ENCODE peak calls at places on chromosome 9, in six cellular contexts. One of them, this sample, is unnamed.

GRCh38 chr9:101468116-101468515 is 32.5 kb upstream of the ALDOB start:
- DNase-seq in GM12878: no peak
- DNase-seq in transverse colon: no peak
- DNase-seq in CD4-positive, CD25-positive, alpha-beta regulatory T cell: no peak
- DNase-seq in breast epithelium: no peak
- DNase-seq in brain microvascular endothelial cell: no peak
- DNase-seq in this sample: no peak

GRCh38 chr9:70105142-70105541 is 61.5 kb downstream of the MAMDC2 start:
- DNase-seq in brain microvascular endothelial cell: no peak
- DNase-seq in CD4-positive, CD25-positive, alpha-beta regulatory T cell: no peak
- DNase-seq in GM12878: no peak
- DNase-seq in transverse colon: no peak
- DNase-seq in breast epithelium: no peak
- DNase-seq in this sample: no peak

GRCh38 chr9:80553986-80554715 is 982.4 kb downstream of the TLE4 start:
- DNase-seq in breast epithelium: no peak
- DNase-seq in GM12878: no peak
- DNase-seq in transverse colon: no peak
- DNase-seq in CD4-positive, CD25-positive, alpha-beta regulatory T cell: no peak
- DNase-seq in brain microvascular endothelial cell: no peak
- DNase-seq in this sample: no peak

GRCh38 chr9:129888085-129888808 is 53.0 kb downstream of the USP20 start:
- DNase-seq in breast epithelium: no peak
- DNase-seq in CD4-positive, CD25-positive, alpha-beta regulatory T cell: peak; percentile 99
- DNase-seq in transverse colon: peak; percentile 84
- DNase-seq in GM12878: peak; percentile 100
- DNase-seq in brain microvascular endothelial cell: no peak
- DNase-seq in this sample: peak; percentile 54

GRCh38 chr9:106733828-106734227 is 129.1 kb upstream of the ZNF462 start:
- DNase-seq in transverse colon: no peak
- DNase-seq in GM12878: no peak
- DNase-seq in CD4-positive, CD25-positive, alpha-beta regulatory T cell: no peak
- DNase-seq in breast epithelium: no peak
- DNase-seq in brain microvascular endothelial cell: no peak
- DNase-seq in this sample: no peak

GRCh38 chr9:36780186-36780585 is 207.5 kb downstream of the MELK start:
- DNase-seq in GM12878: no peak
- DNase-seq in breast epithelium: no peak
- DNase-seq in transverse colon: no peak
- DNase-seq in brain microvascular endothelial cell: no peak
- DNase-seq in CD4-positive, CD25-positive, alpha-beta regulatory T cell: no peak
- DNase-seq in this sample: no peak

GRCh38 chr9:19967567-19968459 is 179.0 kb upstream of the SLC24A2 start:
- DNase-seq in transverse colon: no peak
- DNase-seq in CD4-positive, CD25-positive, alpha-beta regulatory T cell: peak; percentile 47
- DNase-seq in brain microvascular endothelial cell: no peak
- DNase-seq in breast epithelium: no peak
- DNase-seq in GM12878: no peak
- DNase-seq in this sample: no peak

GRCh38 chr9:18438300-18438925 is 35.5 kb upstream of the ADAMTSL1 start:
- DNase-seq in transverse colon: no peak
- DNase-seq in brain microvascular endothelial cell: peak; percentile 50
- DNase-seq in GM12878: no peak
- DNase-seq in breast epithelium: peak; percentile 51
- DNase-seq in CD4-positive, CD25-positive, alpha-beta regulatory T cell: no peak
- DNase-seq in this sample: no peak

GRCh38 chr9:130166399-130166798 is 5.8 kb upstream of the NCS1 start:
- DNase-seq in transverse colon: no peak
- DNase-seq in GM12878: no peak
- DNase-seq in CD4-positive, CD25-positive, alpha-beta regulatory T cell: no peak
- DNase-seq in brain microvascular endothelial cell: no peak
- DNase-seq in breast epithelium: no peak
- DNase-seq in this sample: no peak

GRCh38 chr9:13049223-13049622 is 230.3 kb downstream of the MPDZ start:
- DNase-seq in breast epithelium: no peak
- DNase-seq in GM12878: no peak
- DNase-seq in transverse colon: no peak
- DNase-seq in CD4-positive, CD25-positive, alpha-beta regulatory T cell: no peak
- DNase-seq in brain microvascular endothelial cell: no peak
- DNase-seq in this sample: no peak

GRCh38 chr9:33620738-33621439 is 96.8 kb downstream of the ANKRD18B start:
- DNase-seq in breast epithelium: no peak
- DNase-seq in GM12878: no peak
- DNase-seq in transverse colon: no peak
- DNase-seq in CD4-positive, CD25-positive, alpha-beta regulatory T cell: no peak
- DNase-seq in brain microvascular endothelial cell: peak; percentile 22
- DNase-seq in this sample: no peak

GRCh38 chr9:38390442-38390841 is 2.1 kb upstream of the ALDH1B1 start:
- DNase-seq in CD4-positive, CD25-positive, alpha-beta regulatory T cell: no peak
- DNase-seq in transverse colon: no peak
- DNase-seq in brain microvascular endothelial cell: no peak
- DNase-seq in GM12878: no peak
- DNase-seq in breast epithelium: no peak
- DNase-seq in this sample: no peak

GRCh38 chr9:107786561-107786960 is 297.0 kb upstream of the KLF4 start:
- DNase-seq in breast epithelium: no peak
- DNase-seq in brain microvascular endothelial cell: no peak
- DNase-seq in transverse colon: no peak
- DNase-seq in CD4-positive, CD25-positive, alpha-beta regulatory T cell: no peak
- DNase-seq in GM12878: no peak
- DNase-seq in this sample: no peak

GRCh38 chr9:75482566-75482965 is 394.3 kb downstream of the OSTF1 start:
- DNase-seq in brain microvascular endothelial cell: peak; percentile 1
- DNase-seq in breast epithelium: no peak
- DNase-seq in CD4-positive, CD25-positive, alpha-beta regulatory T cell: no peak
- DNase-seq in transverse colon: no peak
- DNase-seq in GM12878: no peak
- DNase-seq in this sample: no peak

GRCh38 chr9:131348631-131349521 is 45.0 kb upstream of the PRRC2B start:
- DNase-seq in breast epithelium: no peak
- DNase-seq in GM12878: no peak
- DNase-seq in CD4-positive, CD25-positive, alpha-beta regulatory T cell: no peak
- DNase-seq in transverse colon: no peak
- DNase-seq in brain microvascular endothelial cell: no peak
- DNase-seq in this sample: no peak

GRCh38 chr9:80285325-80285724 is 713.6 kb downstream of the TLE4 start:
- DNase-seq in brain microvascular endothelial cell: peak; percentile 56
- DNase-seq in breast epithelium: no peak
- DNase-seq in GM12878: no peak
- DNase-seq in CD4-positive, CD25-positive, alpha-beta regulatory T cell: no peak
- DNase-seq in transverse colon: no peak
- DNase-seq in this sample: no peak

GRCh38 chr9:86464242-86464641 is 110.0 kb upstream of the TUT7 start:
- DNase-seq in transverse colon: no peak
- DNase-seq in GM12878: no peak
- DNase-seq in CD4-positive, CD25-positive, alpha-beta regulatory T cell: no peak
- DNase-seq in brain microvascular endothelial cell: no peak
- DNase-seq in breast epithelium: no peak
- DNase-seq in this sample: no peak

GRCh38 chr9:112166176-112167140 is 8.6 kb downstream of the SUSD1 start:
- DNase-seq in transverse colon: no peak
- DNase-seq in GM12878: no peak
- DNase-seq in breast epithelium: no peak
- DNase-seq in brain microvascular endothelial cell: no peak
- DNase-seq in CD4-positive, CD25-positive, alpha-beta regulatory T cell: no peak
- DNase-seq in this sample: no peak

GRCh38 chr9:8332871-8333270 is 533.3 kb upstream of the DMAC1 start:
- DNase-seq in breast epithelium: no peak
- DNase-seq in brain microvascular endothelial cell: no peak
- DNase-seq in transverse colon: no peak
- DNase-seq in GM12878: no peak
- DNase-seq in CD4-positive, CD25-positive, alpha-beta regulatory T cell: no peak
- DNase-seq in this sample: no peak

GRCh38 chr9:8331507-8331906 is 531.9 kb upstream of the DMAC1 start:
- DNase-seq in brain microvascular endothelial cell: no peak
- DNase-seq in breast epithelium: no peak
- DNase-seq in GM12878: no peak
- DNase-seq in transverse colon: no peak
- DNase-seq in CD4-positive, CD25-positive, alpha-beta regulatory T cell: no peak
- DNase-seq in this sample: no peak

GRCh38 chr9:8332296-8332695 is 532.7 kb upstream of the DMAC1 start:
- DNase-seq in GM12878: no peak
- DNase-seq in breast epithelium: no peak
- DNase-seq in CD4-positive, CD25-positive, alpha-beta regulatory T cell: no peak
- DNase-seq in transverse colon: no peak
- DNase-seq in brain microvascular endothelial cell: no peak
- DNase-seq in this sample: no peak

GRCh38 chr9:8329561-8330283 is 530.1 kb upstream of the DMAC1 start:
- DNase-seq in breast epithelium: no peak
- DNase-seq in CD4-positive, CD25-positive, alpha-beta regulatory T cell: no peak
- DNase-seq in transverse colon: peak; percentile 23
- DNase-seq in GM12878: no peak
- DNase-seq in brain microvascular endothelial cell: no peak
- DNase-seq in this sample: no peak
- H3K36me3 ChIP-seq in breast epithelium: no peaks in the 10 kb centered on the region
- H3K36me3 ChIP-seq in CD4-positive, CD25-positive, alpha-beta regulatory T cell: no peaks in the 10 kb centered on the region
- H3K36me3 ChIP-seq in transverse colon: no peaks in the 10 kb centered on the region
- H3K36me3 ChIP-seq in GM12878: no peaks in the 10 kb centered on the region
- H3K36me3 ChIP-seq in brain microvascular endothelial cell: no peaks in the 10 kb centered on the region
- H3K36me3 ChIP-seq in this sample: no peaks in the 10 kb centered on the region

GRCh38 chr9:125525846-125526619 is 181.0 kb downstream of the MAPKAP1 start:
- DNase-seq in GM12878: no peak
- DNase-seq in breast epithelium: no peak
- DNase-seq in transverse colon: no peak
- DNase-seq in brain microvascular endothelial cell: no peak
- DNase-seq in CD4-positive, CD25-positive, alpha-beta regulatory T cell: no peak
- DNase-seq in this sample: no peak

GRCh38 chr9:125529589-125530515 is 177.2 kb downstream of the MAPKAP1 start:
- DNase-seq in CD4-positive, CD25-positive, alpha-beta regulatory T cell: peak; percentile 65
- DNase-seq in breast epithelium: no peak
- DNase-seq in transverse colon: no peak
- DNase-seq in brain microvascular endothelial cell: no peak
- DNase-seq in GM12878: peak; percentile 57
- DNase-seq in this sample: no peak

GRCh38 chr9:125532812-125533594 is 174.0 kb downstream of the MAPKAP1 start:
- DNase-seq in CD4-positive, CD25-positive, alpha-beta regulatory T cell: no peak
- DNase-seq in GM12878: no peak
- DNase-seq in brain microvascular endothelial cell: no peak
- DNase-seq in transverse colon: no peak
- DNase-seq in breast epithelium: no peak
- DNase-seq in this sample: no peak

GRCh38 chr9:125532412-125532811 is 174.6 kb downstream of the MAPKAP1 start:
- DNase-seq in transverse colon: no peak
- DNase-seq in breast epithelium: no peak
- DNase-seq in GM12878: no peak
- DNase-seq in CD4-positive, CD25-positive, alpha-beta regulatory T cell: no peak
- DNase-seq in brain microvascular endothelial cell: no peak
- DNase-seq in this sample: no peak

GRCh38 chr9:125529107-125529506 is 177.9 kb downstream of the MAPKAP1 start:
- DNase-seq in CD4-positive, CD25-positive, alpha-beta regulatory T cell: no peak
- DNase-seq in breast epithelium: no peak
- DNase-seq in GM12878: no peak
- DNase-seq in transverse colon: no peak
- DNase-seq in brain microvascular endothelial cell: no peak
- DNase-seq in this sample: no peak
- H3K4me3 ChIP-seq in CD4-positive, CD25-positive, alpha-beta regulatory T cell: no peak overlapping the region
- H3K4me3 ChIP-seq in breast epithelium: no peak overlapping the region
- H3K4me3 ChIP-seq in GM12878: no peak overlapping the region
- H3K4me3 ChIP-seq in transverse colon: no peak overlapping the region
- H3K4me3 ChIP-seq in brain microvascular endothelial cell: no peak overlapping the region
- H3K4me3 ChIP-seq in this sample: no peak overlapping the region

GRCh38 chr9:6590772-6591384 is 54.7 kb downstream of the GLDC start:
- DNase-seq in transverse colon: no peak
- DNase-seq in breast epithelium: no peak
- DNase-seq in CD4-positive, CD25-positive, alpha-beta regulatory T cell: no peak
- DNase-seq in GM12878: no peak
- DNase-seq in brain microvascular endothelial cell: no peak
- DNase-seq in this sample: no peak

GRCh38 chr9:6592231-6592630 is 53.3 kb downstream of the GLDC start:
- DNase-seq in brain microvascular endothelial cell: no peak
- DNase-seq in GM12878: no peak
- DNase-seq in transverse colon: no peak
- DNase-seq in breast epithelium: no peak
- DNase-seq in CD4-positive, CD25-positive, alpha-beta regulatory T cell: no peak
- DNase-seq in this sample: no peak

GRCh38 chr9:6590329-6590728 is 55.2 kb downstream of the GLDC start:
- DNase-seq in CD4-positive, CD25-positive, alpha-beta regulatory T cell: no peak
- DNase-seq in breast epithelium: no peak
- DNase-seq in brain microvascular endothelial cell: no peak
- DNase-seq in transverse colon: no peak
- DNase-seq in GM12878: no peak
- DNase-seq in this sample: no peak

GRCh38 chr9:6598249-6598725 is 47.2 kb downstream of the GLDC start:
- DNase-seq in breast epithelium: no peak
- DNase-seq in brain microvascular endothelial cell: no peak
- DNase-seq in transverse colon: no peak
- DNase-seq in GM12878: peak; percentile 92
- DNase-seq in CD4-positive, CD25-positive, alpha-beta regulatory T cell: peak; percentile 42
- DNase-seq in this sample: no peak

DNA sequence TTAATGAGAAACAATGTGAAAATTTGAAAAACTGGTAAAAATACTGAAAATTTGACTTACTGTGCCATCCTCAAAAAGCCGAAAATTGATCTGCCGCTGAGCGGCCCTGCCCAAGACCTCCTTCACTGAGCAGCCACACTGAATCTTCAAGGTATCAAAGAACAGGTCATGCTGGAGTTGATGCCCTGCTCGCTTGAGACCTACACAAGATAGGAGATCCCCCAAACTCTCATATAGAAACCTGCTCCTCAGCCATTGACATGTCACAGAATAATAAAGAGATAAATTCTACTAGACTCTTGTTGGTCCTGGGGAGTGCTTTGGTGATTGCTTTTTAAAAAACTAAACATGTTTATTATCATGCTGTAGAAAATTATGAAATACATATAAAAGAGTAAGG is 52.7 kb downstream of the GLDC start:
- DNase-seq in brain microvascular endothelial cell: no peak
- DNase-seq in GM12878: no peak
- DNase-seq in breast epithelium: no peak
- DNase-seq in transverse colon: no peak
- DNase-seq in CD4-positive, CD25-positive, alpha-beta regulatory T cell: no peak
- DNase-seq in this sample: no peak
- H3K36me3 ChIP-seq in brain microvascular endothelial cell: no peaks in the 10 kb centered on the region
- H3K36me3 ChIP-seq in GM12878: peaks cover 17% of the 10 kb centered on the region
- H3K36me3 ChIP-seq in breast epithelium: no peaks in the 10 kb centered on the region
- H3K36me3 ChIP-seq in transverse colon: no peaks in the 10 kb centered on the region
- H3K36me3 ChIP-seq in CD4-positive, CD25-positive, alpha-beta regulatory T cell: no peaks in the 10 kb centered on the region
- H3K36me3 ChIP-seq in this sample: no peaks in the 10 kb centered on the region

DNA sequence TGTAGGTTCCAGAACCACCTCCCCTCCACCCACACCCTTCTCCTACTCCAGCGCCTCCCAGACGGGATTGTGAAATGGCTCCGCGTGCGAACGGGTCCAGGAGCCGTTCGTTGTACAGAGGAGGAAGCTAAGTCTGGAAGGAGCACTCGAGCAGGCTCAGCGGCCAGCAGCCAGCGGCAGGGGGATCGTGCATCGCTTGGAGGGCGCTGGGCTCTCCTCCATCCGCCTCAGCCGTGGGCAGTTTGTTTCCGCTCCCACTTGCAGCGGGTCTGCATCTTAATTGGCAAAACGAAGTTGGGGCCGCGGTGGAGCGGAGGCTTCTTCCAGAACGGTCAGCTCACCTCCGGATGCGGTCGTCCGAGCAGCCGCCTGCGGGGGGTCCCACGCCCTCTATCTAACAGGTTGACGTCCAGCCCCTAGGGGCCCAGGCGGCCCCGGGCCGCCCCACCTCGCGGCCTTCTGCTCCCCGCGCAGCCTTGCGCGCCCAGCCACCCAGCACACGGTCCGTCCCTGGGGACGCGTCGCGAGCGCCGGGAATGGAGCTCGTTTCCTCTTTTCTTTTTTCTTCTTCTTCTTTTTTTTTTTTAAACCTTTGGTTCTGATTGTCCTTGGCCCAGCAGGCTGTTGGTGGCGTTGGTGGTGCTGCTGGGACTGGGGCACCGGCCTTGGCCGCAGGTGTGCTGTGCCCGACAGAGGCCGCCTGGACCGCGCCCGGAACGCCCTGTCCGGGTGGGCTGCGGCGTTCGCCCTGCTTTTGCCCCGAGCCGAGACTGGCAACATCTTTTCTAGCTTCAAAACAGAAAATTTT is 3.9 kb upstream of the BARX1 start:
- DNase-seq in transverse colon: no peak
- DNase-seq in brain microvascular endothelial cell: no peak
- DNase-seq in GM12878: no peak
- DNase-seq in breast epithelium: no peak
- DNase-seq in CD4-positive, CD25-positive, alpha-beta regulatory T cell: no peak
- DNase-seq in this sample: peak; percentile 48
- H3K4me3 ChIP-seq in transverse colon: no peak overlapping the region
- H3K4me3 ChIP-seq in brain microvascular endothelial cell: no peak overlapping the region
- H3K4me3 ChIP-seq in GM12878: no peak overlapping the region
- H3K4me3 ChIP-seq in breast epithelium: no peak overlapping the region
- H3K4me3 ChIP-seq in CD4-positive, CD25-positive, alpha-beta regulatory T cell: no peak overlapping the region
- H3K4me3 ChIP-seq in this sample: no peak overlapping the region

This sample was measured in lung.